ENCODE peak calls at places on chromosomes 5 and 9, in seven cellular contexts. P, G, U, L, H, B and R are unnamed samples.

GRCh38 chr5:143066556-143067281 is 296.5 kb downstream of the ARHGAP26 start:
- DNase-seq in P (no peak), G (no peak), U (no peak), L (no peak), H (peak), B (no peak), R (peak)

GRCh38 chr9:21535396-21535795 is 53.3 kb upstream of the IFNE start:
- DNase-seq in P (no peak), G (no peak), U (no peak), L (no peak), H (no peak), B (no peak), R (no peak)

GRCh38 chr5:111197523-111197922 is 26.7 kb upstream of the CAMK4 start:
- DNase-seq in P (no peak), G (peak), U (no peak), L (no peak), H (no peak), B (no peak), R (no peak)

GRCh38 chr5:9831823-9832222 is 201.7 kb upstream of the TAS2R1 start:
- DNase-seq in P (no peak), G (peak), U (no peak), L (no peak), H (no peak), B (no peak), R (no peak)

GRCh38 chr9:77827104-77827784 is 179.1 kb upstream of the GNA14 start:
- DNase-seq in P (no peak), G (no peak), U (no peak), L (no peak), H (no peak), B (no peak), R (peak)

GRCh38 chr9:78363221-78363620 is 66.3 kb downstream of the PSAT1 start:
- DNase-seq in P (no peak), G (peak), U (no peak), L (no peak), H (no peak), B (no peak), R (no peak)

GRCh38 chr5:158691576-158691975 is 408.1 kb downstream of the EBF1 start:
- DNase-seq in P (no peak), G (no peak), U (no peak), L (no peak), H (no peak), B (no peak), R (no peak)

GRCh38 chr5:5330723-5331530 is 91.5 kb upstream of the ICE1 start:
- DNase-seq in P (no peak), G (no peak), U (no peak), L (no peak), H (no peak), B (no peak), R (no peak)

GRCh38 chr5:58381566-58381965 is 78.3 kb downstream of the PLK2 start:
- DNase-seq in P (no peak), G (no peak), U (no peak), L (no peak), H (no peak), B (no peak), R (no peak)

GRCh38 chr5:66223637-66224036 is 79.5 kb downstream of the SREK1 start:
- DNase-seq in P (no peak), G (peak), U (no peak), L (peak), H (no peak), B (no peak), R (peak)

GRCh38 chr5:159987031-159987674 is 21.8 kb upstream of the TTC1 start:
- DNase-seq in P (peak), G (peak), U (peak), L (peak), H (peak), B (peak), R (peak)

GRCh38 chr5:159504857-159505304 is 174.6 kb upstream of the IL12B start:
- DNase-seq in P (no peak), G (peak), U (peak), L (no peak), H (no peak), B (no peak), R (no peak)

GRCh38 chr5:26245327-26245726 is 793.1 kb downstream of the CDH9 start:
- DNase-seq in P (no peak), G (no peak), U (no peak), L (no peak), H (no peak), B (no peak), R (no peak)

GRCh38 chr5:34790087-34790486 is 48.9 kb upstream of the TTC23L start:
- DNase-seq in P (no peak), G (peak), U (no peak), L (no peak), H (no peak), B (no peak), R (no peak)

GRCh38 chr5:2008851-2009629 is 126.3 kb upstream of the IRX4 start:
- DNase-seq in P (no peak), G (no peak), U (no peak), L (no peak), H (no peak), B (no peak), R (no peak)

GRCh38 chr5:151685749-151686672 is 704 bp downstream of the SPARC start:
- DNase-seq in P (no peak), G (no peak), U (no peak), L (no peak), H (peak), B (no peak), R (no peak)

GRCh38 chr5:123814796-123815479 is 303.0 kb downstream of the CSNK1G3 start:
- DNase-seq in P (no peak), G (peak), U (no peak), L (no peak), H (no peak), B (no peak), R (no peak)

GRCh38 chr5:16855475-16855874 is 80.6 kb downstream of the MYO10 start:
- DNase-seq in P (no peak), G (peak), U (no peak), L (no peak), H (no peak), B (no peak), R (no peak)

GRCh38 chr5:40221796-40222195 is 457.9 kb upstream of the PTGER4 start:
- DNase-seq in P (no peak), G (no peak), U (no peak), L (no peak), H (no peak), B (no peak), R (no peak)

DNA sequence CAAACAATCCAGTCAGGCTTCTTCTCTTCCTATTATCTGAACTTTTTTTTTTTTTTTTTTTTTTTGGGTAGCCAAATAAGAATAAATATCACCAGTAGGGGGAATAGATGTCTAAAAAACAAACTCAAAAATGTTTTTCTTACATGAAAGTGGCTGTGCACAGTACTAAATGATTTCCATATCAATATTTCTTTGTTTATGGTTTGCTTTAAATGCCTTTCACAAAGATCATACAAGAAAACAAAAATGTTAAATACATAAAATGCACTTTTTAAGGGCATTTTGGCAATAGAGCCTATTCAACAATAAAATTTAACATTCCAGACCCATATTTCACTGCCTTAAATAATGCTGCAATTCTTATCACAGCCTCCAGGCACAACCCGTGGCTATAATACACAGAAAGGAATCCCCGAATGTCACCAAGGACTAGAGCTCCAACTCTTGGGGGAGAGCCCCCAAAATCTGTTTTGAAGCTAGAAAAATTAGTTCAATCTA is 91.1 kb upstream of the TBCA start:
- DNase-seq in P (no peak), G (peak), U (no peak), L (no peak), H (no peak), B (no peak), R (no peak)
- TF ChIP-seq CTCF in P (no peak), G (peak), U (peak), L (no peak), H (no peak), B (peak), R (peak)

DNA sequence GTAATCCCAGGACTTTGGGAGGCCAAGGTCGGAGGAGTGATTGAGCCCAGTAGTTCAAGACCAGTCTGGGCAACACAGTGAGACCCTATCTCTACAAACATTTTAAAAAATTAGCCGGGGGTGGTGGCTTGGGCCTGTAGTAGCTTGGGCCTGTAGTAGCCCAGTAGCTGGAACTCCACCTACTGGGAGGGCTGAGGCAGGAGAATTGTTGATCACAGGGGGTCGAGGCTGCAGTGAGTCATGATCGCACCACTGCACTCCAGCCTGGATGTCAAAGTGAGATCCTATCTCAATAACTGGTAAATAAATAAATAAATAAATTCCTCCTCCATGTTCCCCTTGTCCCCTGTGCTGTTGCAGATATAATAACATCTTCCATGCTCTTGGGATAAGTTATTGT is 14.3 kb downstream of the VCAN start:
- DNase-seq in P (no peak), G (no peak), U (no peak), L (no peak), H (no peak), B (no peak), R (no peak)
- TF ChIP-seq CTCF in P (no peak), G (no peak), U (no peak), L (no peak), H (no peak), B (no peak), R (no peak)

GRCh38 chr9:97983524-97984187 is 515 bp downstream of the ANP32B start:
- DNase-seq in P (peak), G (peak), U (peak), L (peak), H (peak), B (peak), R (peak)
- TF ChIP-seq CTCF in P (peak), G (no peak), U (no peak), L (no peak), H (no peak), B (peak), R (no peak)

DNA sequence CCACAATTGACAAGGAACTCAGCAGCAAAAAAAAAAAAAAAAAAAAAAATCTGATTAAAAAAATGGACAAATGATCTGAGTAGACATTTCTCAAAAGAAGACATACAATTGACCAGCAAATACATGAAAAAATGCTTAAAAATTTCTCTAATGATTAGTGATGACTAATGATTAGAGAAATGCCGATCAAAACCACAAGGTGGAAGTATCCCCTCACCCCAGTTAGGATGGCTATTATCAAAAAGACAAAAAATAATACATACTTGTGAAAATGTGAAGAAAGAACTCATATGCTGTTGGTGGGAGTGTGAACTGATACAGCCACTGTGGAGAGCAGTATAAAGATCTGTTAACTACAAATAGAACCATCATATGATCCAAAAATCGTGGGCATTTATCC is 245.3 kb downstream of the OSTF1 start:
- DNase-seq in P (no peak), G (no peak), U (no peak), L (no peak), H (no peak), B (no peak), R (no peak)
- TF ChIP-seq CTCF in P (no peak), G (no peak), U (peak), L (no peak), H (peak), B (peak), R (no peak)

GRCh38 chr5:107578051-107578635 is 92.6 kb downstream of the EFNA5 start:
- DNase-seq in P (no peak), G (no peak), U (no peak), L (no peak), H (no peak), B (no peak), R (no peak)

GRCh38 chr5:107576155-107576554 is 94.6 kb downstream of the EFNA5 start:
- DNase-seq in P (no peak), G (no peak), U (no peak), L (no peak), H (no peak), B (no peak), R (no peak)

GRCh38 chr5:107572800-107573368 is 97.9 kb downstream of the EFNA5 start:
- DNase-seq in P (no peak), G (no peak), U (no peak), L (no peak), H (no peak), B (no peak), R (no peak)

GRCh38 chr5:107577551-107577950 is 93.2 kb downstream of the EFNA5 start:
- DNase-seq in P (no peak), G (no peak), U (no peak), L (no peak), H (no peak), B (no peak), R (no peak)

GRCh38 chr5:107576736-107577440 is 93.8 kb downstream of the EFNA5 start:
- DNase-seq in P (no peak), G (peak), U (no peak), L (no peak), H (no peak), B (no peak), R (no peak)
- TF ChIP-seq CTCF in P (no peak), G (no peak), U (no peak), L (no peak), H (no peak), B (no peak), R (no peak)

GRCh38 chr9:2335260-2335659 is 286.3 kb upstream of the VLDLR start:
- DNase-seq in P (no peak), G (no peak), U (no peak), L (no peak), H (no peak), B (no peak), R (no peak)

GRCh38 chr9:2338770-2339169 is 282.8 kb upstream of the VLDLR start:
- DNase-seq in P (no peak), G (no peak), U (no peak), L (no peak), H (no peak), B (no peak), R (no peak)

GRCh38 chr9:2337131-2337530 is 284.5 kb upstream of the VLDLR start:
- DNase-seq in P (no peak), G (no peak), U (no peak), L (no peak), H (no peak), B (no peak), R (no peak)

GRCh38 chr9:2337602-2338001 is 284.0 kb upstream of the VLDLR start:
- DNase-seq in P (no peak), G (peak), U (no peak), L (no peak), H (no peak), B (no peak), R (no peak)

DNA sequence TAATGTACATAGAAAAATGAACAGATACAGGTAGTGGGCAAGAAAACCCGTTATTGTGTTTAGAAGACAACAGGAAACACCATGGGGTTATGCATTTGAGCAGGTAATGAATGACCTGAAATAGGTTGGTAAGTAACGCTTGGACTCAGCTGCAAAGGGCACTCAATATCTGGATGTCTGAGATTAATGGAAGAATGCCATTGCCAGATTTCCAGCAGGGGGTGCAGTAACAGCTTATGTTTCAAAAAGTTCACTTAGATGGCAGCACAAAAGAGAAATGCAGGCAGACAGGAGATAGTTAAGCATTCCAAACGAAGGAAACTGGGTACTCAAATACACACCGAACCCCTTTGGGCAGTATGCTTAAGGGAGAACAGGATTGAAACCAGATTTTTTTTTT is 285.5 kb upstream of the VLDLR start:
- DNase-seq in P (no peak), G (peak), U (no peak), L (no peak), H (no peak), B (no peak), R (no peak)
- TF ChIP-seq CTCF in P (no peak), G (peak), U (no peak), L (no peak), H (peak), B (peak), R (peak)

DNA sequence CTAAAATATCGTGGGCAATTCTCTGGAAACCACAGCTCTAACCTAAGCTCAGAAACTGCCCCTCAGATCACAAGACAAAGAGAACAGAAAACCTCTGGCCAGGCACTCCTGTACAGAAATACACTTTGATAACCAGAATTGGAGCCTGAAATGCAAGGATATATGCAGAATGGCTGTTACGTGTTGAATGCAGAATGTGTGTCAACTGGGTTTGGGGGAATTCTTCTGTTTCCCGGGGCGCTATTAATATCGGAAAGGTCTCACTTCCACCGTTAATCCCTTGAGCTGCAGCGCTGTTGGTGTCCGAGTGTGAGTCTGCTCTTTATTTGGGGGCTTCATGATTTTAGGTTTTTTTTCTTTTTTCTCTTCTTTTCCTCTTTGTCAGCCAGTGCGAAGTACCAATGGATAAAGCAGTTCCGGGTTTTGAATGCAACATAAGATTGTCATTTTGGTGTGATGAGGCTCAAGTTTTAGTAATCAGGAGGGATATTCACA is 1.2 kb downstream of the PIK3R1 start:
- DNase-seq in P (no peak), G (no peak), U (no peak), L (no peak), H (no peak), B (no peak), R (peak)
- TF ChIP-seq CTCF in P (no peak), G (peak), U (no peak), L (no peak), H (no peak), B (no peak), R (no peak)

GRCh38 chr5:72921886-72922285 is 34.0 kb upstream of the FCHO2 start:
- DNase-seq in P (no peak), G (no peak), U (no peak), L (no peak), H (no peak), B (no peak), R (no peak)

GRCh38 chr5:72921103-72921502 is 34.7 kb upstream of the FCHO2 start:
- DNase-seq in P (no peak), G (no peak), U (no peak), L (no peak), H (no peak), B (no peak), R (no peak)

GRCh38 chr5:72917371-72917776 is 38.5 kb upstream of the FCHO2 start:
- DNase-seq in P (no peak), G (no peak), U (no peak), L (no peak), H (no peak), B (no peak), R (no peak)

GRCh38 chr5:72925336-72926010 is 30.4 kb upstream of the FCHO2 start:
- DNase-seq in P (no peak), G (no peak), U (no peak), L (no peak), H (no peak), B (no peak), R (no peak)

DNA sequence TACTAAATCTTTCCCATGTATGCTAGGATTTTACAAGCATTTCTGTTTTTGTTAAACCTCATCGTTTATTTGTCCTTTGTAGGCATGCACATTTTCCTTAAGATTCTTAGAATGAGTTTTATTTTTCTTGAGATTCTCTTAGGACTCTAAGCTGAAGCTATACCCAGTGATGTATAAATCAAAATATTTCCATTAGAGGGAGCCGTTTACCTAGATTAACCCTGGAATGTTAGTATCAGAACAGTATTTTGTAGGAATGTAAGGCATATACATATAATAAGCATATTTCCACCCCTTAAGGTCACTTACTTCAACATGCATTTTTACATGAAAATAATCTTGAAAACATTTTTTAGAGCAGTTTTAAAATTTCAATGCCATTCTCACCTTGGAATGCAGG is 35.2 kb upstream of the FCHO2 start:
- DNase-seq in P (no peak), G (peak), U (no peak), L (no peak), H (no peak), B (no peak), R (no peak)
- TF ChIP-seq CTCF in P (no peak), G (peak), U (peak), L (no peak), H (peak), B (peak), R (peak)